ENCODE peak calls at places on chromosome X, in four cellular contexts. One of them, this sample, is unnamed.

GRCh38 chrX:24294619-24295018 is 19.2 kb downstream of the SUPT20HL2 start:
- DNase-seq in hippocampal formation: no peak
- DNase-seq in colonic mucosa: no peak
- DNase-seq in NCI-H446: no peak
- DNase-seq in this sample: peak; percentile 16

GRCh38 chrX:41785685-41786084 is 61.7 kb downstream of the GPR82 start:
- DNase-seq in hippocampal formation: no peak
- DNase-seq in colonic mucosa: no peak
- DNase-seq in NCI-H446: no peak
- DNase-seq in this sample: no peak

GRCh38 chrX:49271341-49271740 is 1.7 kb downstream of the PPP1R3F start:
- DNase-seq in hippocampal formation: no peak
- DNase-seq in colonic mucosa: no peak
- DNase-seq in NCI-H446: no peak
- DNase-seq in this sample: no peak

GRCh38 chrX:27599928-27600327 is 9.8 kb downstream of the DCAF8L2 start:
- DNase-seq in hippocampal formation: no peak
- DNase-seq in colonic mucosa: no peak
- DNase-seq in NCI-H446: no peak
- DNase-seq in this sample: no peak

GRCh38 chrX:82945332-82945731 is 562.8 kb upstream of the POU3F4 start:
- DNase-seq in hippocampal formation: no peak
- DNase-seq in colonic mucosa: no peak
- DNase-seq in NCI-H446: no peak
- DNase-seq in this sample: no peak

GRCh38 chrX:53422091-53422914 is at the start of the genes RIBC1 and SMC1A:
- DNase-seq in hippocampal formation: peak; percentile 94
- DNase-seq in colonic mucosa: peak; percentile 100
- DNase-seq in NCI-H446: peak; percentile 89
- DNase-seq in this sample: peak; percentile 99

GRCh38 chrX:3526084-3526483 is 179.6 kb upstream of the MXRA5 start:
- DNase-seq in hippocampal formation: no peak
- DNase-seq in colonic mucosa: no peak
- DNase-seq in NCI-H446: no peak
- DNase-seq in this sample: no peak

GRCh38 chrX:151703487-151703886 is 8.2 kb downstream of the PRRG3 start:
- DNase-seq in hippocampal formation: no peak
- DNase-seq in colonic mucosa: no peak
- DNase-seq in NCI-H446: no peak
- DNase-seq in this sample: no peak

GRCh38 chrX:133838761-133839676 is 146.4 kb downstream of the GPC3 start:
- DNase-seq in hippocampal formation: no peak
- DNase-seq in colonic mucosa: peak; percentile 50
- DNase-seq in NCI-H446: peak; percentile 49
- DNase-seq in this sample: peak; percentile 49

GRCh38 chrX:154409222-154409871 is at the start of gene DNASE1L1:
- DNase-seq in hippocampal formation: no peak
- DNase-seq in colonic mucosa: peak; percentile 91
- DNase-seq in NCI-H446: no peak
- DNase-seq in this sample: peak; percentile 91

GRCh38 chrX:136731798-136732197 is 48.9 kb downstream of the ARHGEF6 start:
- DNase-seq in hippocampal formation: no peak
- DNase-seq in colonic mucosa: no peak
- DNase-seq in NCI-H446: no peak
- DNase-seq in this sample: no peak

GRCh38 chrX:145817299-145817665 is 347 bp upstream of the SLITRK2 start:
- DNase-seq in hippocampal formation: peak; percentile 42
- DNase-seq in colonic mucosa: no peak
- DNase-seq in NCI-H446: no peak
- DNase-seq in this sample: no peak

GRCh38 chrX:74179071-74179470 is 124.9 kb upstream of the ZCCHC13 start:
- DNase-seq in hippocampal formation: no peak
- DNase-seq in colonic mucosa: no peak
- DNase-seq in NCI-H446: no peak
- DNase-seq in this sample: no peak

GRCh38 chrX:23511783-23512182 is 155.5 kb upstream of the PRDX4 start:
- DNase-seq in hippocampal formation: no peak
- DNase-seq in colonic mucosa: no peak
- DNase-seq in NCI-H446: no peak
- DNase-seq in this sample: no peak